ENCODE peak calls at places on chromosomes 12 and 14, in eight cellular contexts. U, W, Q, N, T, S, M and I are unnamed samples.

GRCh38 chr12:51000245-51000644 is 25.9 kb downstream of the SLC11A2 start:
- DNase-seq in U (no peak), W (no peak), Q (no peak), N (no peak), T (no peak), S (no peak), M (no peak), I (no peak)

GRCh38 chr14:29390046-29390841 is 537.4 kb downstream of the PRKD1 start:
- DNase-seq in U (no peak), W (no peak), Q (no peak), N (no peak), T (no peak), S (no peak), M (peak; percentile 2), I (no peak)

GRCh38 chr12:123026094-123026853 is 45.8 kb downstream of the ARL6IP4 start:
- DNase-seq in U (peak; percentile 53), W (no peak), Q (no peak), N (no peak), T (no peak), S (no peak), M (no peak), I (no peak)

GRCh38 chr14:102872020-102872419 is 50.4 kb upstream of the AMN start:
- DNase-seq in U (no peak), W (no peak), Q (no peak), N (no peak), T (no peak), S (no peak), M (no peak), I (no peak)

GRCh38 chr12:121916719-121917118 is 1.7 kb upstream of the CFAP251 start:
- DNase-seq in U (no peak), W (peak; percentile 61), Q (no peak), N (no peak), T (no peak), S (no peak), M (peak; percentile 62), I (no peak)

GRCh38 chr12:132426349-132427176 is 63.4 kb upstream of the FBRSL1 start:
- DNase-seq in U (no peak), W (no peak), Q (no peak), N (no peak), T (no peak), S (no peak), M (no peak), I (no peak)

GRCh38 chr12:84069699-84070098 is 842.9 kb downstream of the SLC6A15 start:
- DNase-seq in U (no peak), W (no peak), Q (no peak), N (no peak), T (no peak), S (no peak), M (no peak), I (no peak)

GRCh38 chr14:95523051-95523817 is 6.8 kb upstream of the SYNE3 start:
- DNase-seq in U (no peak), W (no peak), Q (peak; percentile 45), N (no peak), T (no peak), S (no peak), M (peak; percentile 81), I (no peak)

GRCh38 chr12:128761305-128761880 is 62.4 kb downstream of the SLC15A4 start:
- DNase-seq in U (no peak), W (no peak), Q (no peak), N (no peak), T (no peak), S (no peak), M (no peak), I (no peak)

GRCh38 chr14:31009836-31010618 is 15.4 kb upstream of the AP4S1 start:
- DNase-seq in U (no peak), W (no peak), Q (no peak), N (no peak), T (no peak), S (no peak), M (no peak), I (no peak)

GRCh38 chr12:88578274-88578673 is 2.0 kb downstream of the KITLG start:
- DNase-seq in U (no peak), W (no peak), Q (no peak), N (no peak), T (no peak), S (no peak), M (no peak), I (no peak)

GRCh38 chr14:101187816-101188570 is 284.5 kb upstream of the RTL1 start:
- DNase-seq in U (peak; percentile 46), W (no peak), Q (no peak), N (no peak), T (peak; percentile 84), S (no peak), M (no peak), I (no peak)

GRCh38 chr14:75040959-75041358 is 10.3 kb downstream of the MLH3 start:
- DNase-seq in U (no peak), W (no peak), Q (no peak), N (no peak), T (no peak), S (no peak), M (no peak), I (no peak)

GRCh38 chr14:31895206-31895605 is 181.9 kb upstream of the ARHGAP5 start:
- DNase-seq in U (no peak), W (peak; percentile 26), Q (no peak), N (no peak), T (no peak), S (no peak), M (peak; percentile 79), I (no peak)

GRCh38 chr14:55454264-55455151 is 14.1 kb upstream of the TBPL2 start:
- DNase-seq in U (no peak), W (peak; percentile 72), Q (peak; percentile 68), N (no peak), T (no peak), S (no peak), M (peak; percentile 89), I (no peak)

GRCh38 chr14:51963164-51963733 is 26.1 kb upstream of the RTRAF start:
- DNase-seq in U (no peak), W (no peak), Q (no peak), N (no peak), T (no peak), S (no peak), M (peak; percentile 78), I (no peak)
- H3K4me3 ChIP-seq in U (peak overlapping the region; percentile 22), W (no peak overlapping the region), Q (no peak overlapping the region), N (no peak overlapping the region), T (no peak overlapping the region), S (peak overlapping the region; percentile 34), M (no peak overlapping the region), I (peak overlapping the region; percentile 52)

GRCh38 chr14:80543211-80543610 is 331.9 kb upstream of the DIO2 start:
- DNase-seq in U (no peak), W (no peak), Q (no peak), N (no peak), T (no peak), S (no peak), M (no peak), I (no peak)

GRCh38 chr14:80536456-80536855 is 325.2 kb upstream of the DIO2 start:
- DNase-seq in U (no peak), W (no peak), Q (no peak), N (no peak), T (no peak), S (no peak), M (no peak), I (no peak)

GRCh38 chr14:80544366-80544765 is 333.1 kb upstream of the DIO2 start:
- DNase-seq in U (no peak), W (no peak), Q (no peak), N (no peak), T (no peak), S (no peak), M (no peak), I (no peak)

GRCh38 chr14:80535171-80535570 is 323.9 kb upstream of the DIO2 start:
- DNase-seq in U (no peak), W (peak; percentile 8), Q (no peak), N (no peak), T (no peak), S (no peak), M (peak; percentile 26), I (no peak)

DNA sequence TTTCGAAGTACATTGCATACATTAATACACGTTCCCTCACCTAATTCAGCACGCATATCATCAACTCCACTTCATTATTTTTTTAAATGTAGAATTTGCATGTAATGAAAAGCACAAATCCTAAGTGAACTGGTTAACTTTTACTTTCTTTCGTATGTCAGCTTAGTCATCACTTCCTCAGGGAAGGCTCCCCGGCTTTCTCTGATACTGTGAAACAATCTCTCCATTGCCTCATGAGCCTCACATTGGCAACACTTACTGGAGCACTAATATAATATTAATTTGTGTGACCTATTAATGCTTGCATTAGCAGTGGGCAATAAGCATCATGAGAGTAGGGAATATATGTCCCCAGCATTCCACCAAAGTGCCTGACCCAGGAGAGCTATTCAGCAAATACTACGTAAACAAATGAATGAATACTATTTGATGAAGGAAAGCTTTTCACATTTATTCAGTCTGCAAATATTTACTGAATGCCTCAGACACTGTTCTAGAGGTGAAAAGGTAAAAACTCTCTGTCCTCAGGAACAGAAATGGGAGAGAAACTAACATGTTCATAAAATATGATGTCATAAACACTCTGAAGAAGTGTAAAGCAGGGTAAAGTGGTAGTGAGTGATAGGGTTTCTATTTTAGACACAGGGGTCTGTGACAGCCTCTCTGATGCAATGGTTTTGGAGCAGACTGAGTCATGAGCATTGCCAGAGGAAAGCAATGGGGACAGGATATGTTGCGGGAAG is 327.5 kb upstream of the DIO2 start:
- DNase-seq in U (no peak), W (no peak), Q (no peak), N (no peak), T (no peak), S (no peak), M (no peak), I (no peak)
- TF ChIP-seq CTCF in U (no peak), W (no peak), Q (no peak), N (no peak), T (no peak), S (no peak), M (no peak), I (no peak)

GRCh38 chr14:23381017-23381375 is 4.2 kb downstream of the CMTM5 start:
- DNase-seq in U (no peak), W (no peak), Q (no peak), N (no peak), T (no peak), S (no peak), M (no peak), I (no peak)
- H3K4me1 ChIP-seq in U (no peaks in the 10 kb centered on the region), W (no peaks in the 10 kb centered on the region), Q (no peaks in the 10 kb centered on the region), N (peaks cover 9% of the 10 kb centered on the region), T (no peaks in the 10 kb centered on the region), S (peaks cover 14% of the 10 kb centered on the region), M (no peaks in the 10 kb centered on the region), I (no peaks in the 10 kb centered on the region)

GRCh38 chr14:49584058-49584457 is 2.1 kb downstream of the RPS29 start:
- DNase-seq in U (no peak), W (no peak), Q (no peak), N (no peak), T (no peak), S (no peak), M (no peak), I (no peak)

GRCh38 chr14:49585803-49586672 is at the start of gene RPS29:
- DNase-seq in U (peak; percentile 97), W (peak; percentile 98), Q (peak; percentile 99), N (peak; percentile 98), T (no peak), S (peak; percentile 97), M (peak; percentile 99), I (peak; percentile 89)

GRCh38 chr14:49589387-49589786 is 3.2 kb upstream of the RPS29 start:
- DNase-seq in U (no peak), W (no peak), Q (no peak), N (no peak), T (no peak), S (no peak), M (no peak), I (no peak)

GRCh38 chr14:49583629-49584028 is 2.6 kb downstream of the RPS29 start:
- DNase-seq in U (no peak), W (no peak), Q (no peak), N (no peak), T (no peak), S (no peak), M (no peak), I (no peak)

GRCh38 chr14:49586673-49587460 is 687 bp upstream of the RPS29 start:
- DNase-seq in U (no peak), W (peak; percentile 66), Q (peak; percentile 62), N (no peak), T (no peak), S (no peak), M (peak; percentile 82), I (no peak)
- H3K4me3 ChIP-seq in U (peak overlapping the region; percentile 99), W (no peak overlapping the region), Q (peak overlapping the region; percentile 74), N (no peak overlapping the region), T (peak overlapping the region; percentile 77), S (peak overlapping the region; percentile 86), M (peak overlapping the region; percentile 84), I (peak overlapping the region; percentile 91)